ENCODE peak calls at places on chromosome 11, in nine cellular contexts. Z is HEK293T; X is cardiac fibroblast; J is HCT116; S is CD4-positive, alpha-beta T cell; E is GM13977; R is ELR; Y is activated T-cell treated with anti-CD3 and anti-CD28 coated beads for 1 hour; N is CD8-positive, alpha-beta memory T cell. C is an unnamed sample.

GRCh38 chr11:46106530-46107407 is 14.5 kb downstream of the PHF21A start:
- DNase-seq in Z (peak), Y (no peak), J (no peak), S (no peak), R (no peak), N (no peak), X (peak), E (no peak), C (no peak)

GRCh38 chr11:10490032-10490397 is 35.0 kb downstream of the AMPD3 start:
- DNase-seq in Y (no peak), E (no peak), J (no peak), S (no peak), Z (no peak), N (no peak), X (no peak), R (no peak), C (no peak)

GRCh38 chr11:112797072-112797471 is 164.1 kb upstream of the NCAM1 start:
- DNase-seq in J (no peak), E (no peak), R (no peak), Y (no peak), S (no peak), X (no peak), N (no peak), Z (no peak), C (peak)

GRCh38 chr11:96205460-96205809 is 137.6 kb downstream of the MAML2 start:
- DNase-seq in Y (no peak), Z (no peak), E (no peak), J (no peak), R (no peak), S (no peak), N (no peak), X (no peak), C (no peak)

GRCh38 chr11:74739546-74740270 is 8.5 kb upstream of the CHRDL2 start:
- DNase-seq in R (peak), Z (peak), E (peak), N (peak), S (peak), J (peak), Y (peak), X (peak), C (peak)

GRCh38 chr11:86041975-86042378 is 26.9 kb downstream of the PICALM start:
- DNase-seq in N (peak), J (peak), E (peak), X (peak), S (peak), R (peak), Y (no peak), Z (peak), C (peak)

GRCh38 chr11:34148504-34149165 is 43.2 kb downstream of the NAT10 start:
- DNase-seq in X (no peak), J (no peak), R (no peak), Y (no peak), E (no peak), S (no peak), Z (no peak), N (no peak), C (no peak)

GRCh38 chr11:3855808-3856491 is 486 bp downstream of the STIM1 start:
- DNase-seq in X (no peak), R (peak), Z (no peak), J (no peak), Y (no peak), S (no peak), E (no peak), N (peak), C (peak)

GRCh38 chr11:85114786-85115185 is 512.4 kb downstream of the DLG2 start:
- DNase-seq in R (peak), N (no peak), E (no peak), Z (no peak), Y (no peak), J (no peak), S (no peak), X (no peak), C (no peak)

GRCh38 chr11:79156031-79156430 is 284.8 kb downstream of the TENM4 start:
- DNase-seq in R (no peak), S (no peak), N (no peak), E (no peak), J (no peak), X (no peak), Y (no peak), Z (no peak), C (no peak)

GRCh38 chr11:1238767-1239595 is 16.1 kb downstream of the MUC5B start:
- DNase-seq in Y (no peak), N (no peak), E (no peak), X (no peak), Z (peak), R (no peak), J (no peak), S (no peak), C (peak)

GRCh38 chr11:118980191-118980881 is 8.8 kb downstream of the FOXR1 start:
- DNase-seq in S (no peak), E (peak), R (no peak), J (no peak), N (no peak), X (peak), Z (no peak), Y (no peak), C (no peak)

GRCh38 chr11:4115128-4115527 is 20.5 kb downstream of the RRM1 start:
- DNase-seq in S (no peak), Z (no peak), X (no peak), J (no peak), Y (no peak), E (no peak), N (no peak), R (no peak), C (no peak)

GRCh38 chr11:99934008-99934407 is 753.1 kb upstream of the ARHGAP42 start:
- DNase-seq in Y (no peak), N (no peak), J (no peak), R (peak), E (no peak), Z (no peak), S (no peak), X (no peak), C (no peak)

GRCh38 chr11:78371221-78371899 is 46.3 kb downstream of the GAB2 start:
- DNase-seq in R (no peak), E (no peak), Y (no peak), J (no peak), S (no peak), X (no peak), Z (no peak), N (no peak), C (no peak)

GRCh38 chr11:22711212-22711770 is 44.9 kb downstream of the GAS2 start:
- DNase-seq in Y (no peak), S (no peak), E (no peak), Z (no peak), J (no peak), X (no peak), R (no peak), N (no peak), C (no peak)

GRCh38 chr11:3890806-3891205 is 35.3 kb downstream of the STIM1 start:
- DNase-seq in N (no peak), Z (no peak), R (no peak), S (no peak), J (no peak), Y (no peak), E (no peak), X (no peak), C (no peak)